ENCODE peak calls at places on chromosome 17, in eight cellular contexts. One of them, this sample, is unnamed.

GRCh38 chr17:1617620-1618174 is 10.9 kb downstream of the SLC43A2 start:
- DNase-seq in NCI-H1092 treated with DMSO at 0.1 percent for 48 hours: no peak
- DNase-seq in COR-L47: no peak
- DNase-seq in T-helper 9 cell: no peak
- DNase-seq in HCT116: peak
- DNase-seq in activated CD8-positive, alpha-beta T cell treated with anti-CD3 and anti-CD28 coated beads for 36 hours: no peak
- DNase-seq in stimulated activated CD4-positive, alpha-beta T cell treated with anti-CD3 and anti-CD28 coated beads, Interleukin-1b, Interleukin-23, amount 100 ng/mL, for 4 hours: no peak
- DNase-seq in hippocampal formation: no peak
- DNase-seq in this sample: no peak

GRCh38 chr17:42337442-42337841 is 49.1 kb downstream of the STAT5A start:
- DNase-seq in NCI-H1092 treated with DMSO at 0.1 percent for 48 hours: no peak
- DNase-seq in COR-L47: no peak
- DNase-seq in T-helper 9 cell: peak
- DNase-seq in HCT116: no peak
- DNase-seq in activated CD8-positive, alpha-beta T cell treated with anti-CD3 and anti-CD28 coated beads for 36 hours: peak
- DNase-seq in stimulated activated CD4-positive, alpha-beta T cell treated with anti-CD3 and anti-CD28 coated beads, Interleukin-1b, Interleukin-23, amount 100 ng/mL, for 4 hours: peak
- DNase-seq in hippocampal formation: no peak
- DNase-seq in this sample: no peak

GRCh38 chr17:40309938-40310510 is 1.0 kb downstream of the RARA start:
- DNase-seq in NCI-H1092 treated with DMSO at 0.1 percent for 48 hours: no peak
- DNase-seq in COR-L47: no peak
- DNase-seq in T-helper 9 cell: no peak
- DNase-seq in HCT116: no peak
- DNase-seq in activated CD8-positive, alpha-beta T cell treated with anti-CD3 and anti-CD28 coated beads for 36 hours: peak
- DNase-seq in stimulated activated CD4-positive, alpha-beta T cell treated with anti-CD3 and anti-CD28 coated beads, Interleukin-1b, Interleukin-23, amount 100 ng/mL, for 4 hours: no peak
- DNase-seq in hippocampal formation: no peak
- DNase-seq in this sample: no peak

GRCh38 chr17:12415031-12415430 is 250.7 kb upstream of the MYOCD start:
- DNase-seq in NCI-H1092 treated with DMSO at 0.1 percent for 48 hours: no peak
- DNase-seq in COR-L47: no peak
- DNase-seq in T-helper 9 cell: no peak
- DNase-seq in HCT116: no peak
- DNase-seq in activated CD8-positive, alpha-beta T cell treated with anti-CD3 and anti-CD28 coated beads for 36 hours: no peak
- DNase-seq in stimulated activated CD4-positive, alpha-beta T cell treated with anti-CD3 and anti-CD28 coated beads, Interleukin-1b, Interleukin-23, amount 100 ng/mL, for 4 hours: no peak
- DNase-seq in hippocampal formation: no peak
- DNase-seq in this sample: peak

GRCh38 chr17:77548967-77549366 is 408.2 kb downstream of the SEC14L1 start:
- DNase-seq in NCI-H1092 treated with DMSO at 0.1 percent for 48 hours: no peak
- DNase-seq in COR-L47: no peak
- DNase-seq in T-helper 9 cell: no peak
- DNase-seq in HCT116: no peak
- DNase-seq in activated CD8-positive, alpha-beta T cell treated with anti-CD3 and anti-CD28 coated beads for 36 hours: no peak
- DNase-seq in stimulated activated CD4-positive, alpha-beta T cell treated with anti-CD3 and anti-CD28 coated beads, Interleukin-1b, Interleukin-23, amount 100 ng/mL, for 4 hours: no peak
- DNase-seq in hippocampal formation: no peak
- DNase-seq in this sample: no peak

GRCh38 chr17:80859004-80859941 is 132.4 kb upstream of the CHMP6 start:
- DNase-seq in NCI-H1092 treated with DMSO at 0.1 percent for 48 hours: peak
- DNase-seq in COR-L47: peak
- DNase-seq in T-helper 9 cell: no peak
- DNase-seq in HCT116: no peak
- DNase-seq in activated CD8-positive, alpha-beta T cell treated with anti-CD3 and anti-CD28 coated beads for 36 hours: no peak
- DNase-seq in stimulated activated CD4-positive, alpha-beta T cell treated with anti-CD3 and anti-CD28 coated beads, Interleukin-1b, Interleukin-23, amount 100 ng/mL, for 4 hours: no peak
- DNase-seq in hippocampal formation: peak
- DNase-seq in this sample: peak

GRCh38 chr17:42132941-42133340 is 10.3 kb downstream of the HSPB9 start:
- DNase-seq in NCI-H1092 treated with DMSO at 0.1 percent for 48 hours: no peak
- DNase-seq in COR-L47: no peak
- DNase-seq in T-helper 9 cell: no peak
- DNase-seq in HCT116: no peak
- DNase-seq in activated CD8-positive, alpha-beta T cell treated with anti-CD3 and anti-CD28 coated beads for 36 hours: peak
- DNase-seq in stimulated activated CD4-positive, alpha-beta T cell treated with anti-CD3 and anti-CD28 coated beads, Interleukin-1b, Interleukin-23, amount 100 ng/mL, for 4 hours: no peak
- DNase-seq in hippocampal formation: peak
- DNase-seq in this sample: peak

GRCh38 chr17:11848330-11848729 is 148.9 kb downstream of the ZNF18 start:
- DNase-seq in NCI-H1092 treated with DMSO at 0.1 percent for 48 hours: no peak
- DNase-seq in COR-L47: no peak
- DNase-seq in T-helper 9 cell: no peak
- DNase-seq in HCT116: no peak
- DNase-seq in activated CD8-positive, alpha-beta T cell treated with anti-CD3 and anti-CD28 coated beads for 36 hours: no peak
- DNase-seq in stimulated activated CD4-positive, alpha-beta T cell treated with anti-CD3 and anti-CD28 coated beads, Interleukin-1b, Interleukin-23, amount 100 ng/mL, for 4 hours: no peak
- DNase-seq in hippocampal formation: no peak
- DNase-seq in this sample: no peak

GRCh38 chr17:14372905-14373559 is 72.2 kb downstream of the HS3ST3B1 start:
- DNase-seq in NCI-H1092 treated with DMSO at 0.1 percent for 48 hours: no peak
- DNase-seq in COR-L47: no peak
- DNase-seq in T-helper 9 cell: no peak
- DNase-seq in HCT116: no peak
- DNase-seq in activated CD8-positive, alpha-beta T cell treated with anti-CD3 and anti-CD28 coated beads for 36 hours: no peak
- DNase-seq in stimulated activated CD4-positive, alpha-beta T cell treated with anti-CD3 and anti-CD28 coated beads, Interleukin-1b, Interleukin-23, amount 100 ng/mL, for 4 hours: no peak
- DNase-seq in hippocampal formation: no peak
- DNase-seq in this sample: no peak

GRCh38 chr17:73787036-73787720 is 142.9 kb upstream of the SDK2 start:
- DNase-seq in NCI-H1092 treated with DMSO at 0.1 percent for 48 hours: no peak
- DNase-seq in COR-L47: no peak
- DNase-seq in T-helper 9 cell: no peak
- DNase-seq in HCT116: no peak
- DNase-seq in activated CD8-positive, alpha-beta T cell treated with anti-CD3 and anti-CD28 coated beads for 36 hours: no peak
- DNase-seq in stimulated activated CD4-positive, alpha-beta T cell treated with anti-CD3 and anti-CD28 coated beads, Interleukin-1b, Interleukin-23, amount 100 ng/mL, for 4 hours: no peak
- DNase-seq in hippocampal formation: no peak
- DNase-seq in this sample: no peak

GRCh38 chr17:8318536-8318935 is 8.5 kb downstream of the ARHGEF15 start:
- DNase-seq in NCI-H1092 treated with DMSO at 0.1 percent for 48 hours: no peak
- DNase-seq in COR-L47: no peak
- DNase-seq in T-helper 9 cell: no peak
- DNase-seq in HCT116: no peak
- DNase-seq in activated CD8-positive, alpha-beta T cell treated with anti-CD3 and anti-CD28 coated beads for 36 hours: no peak
- DNase-seq in stimulated activated CD4-positive, alpha-beta T cell treated with anti-CD3 and anti-CD28 coated beads, Interleukin-1b, Interleukin-23, amount 100 ng/mL, for 4 hours: no peak
- DNase-seq in hippocampal formation: no peak
- DNase-seq in this sample: no peak

This sample was measured in hepatic stellate cell.